ENCODE peak calls at places on chromosomes 6 and 20, in eight cellular contexts. D is SW 1271; E is NCI-H748 treated with DMSO at 0.1 percent for 48 hours; V is AG09319; K is NCI-H1436; W is Kasumi-1; P is T-helper 2 cell; A is stimulated activated CD8-positive, alpha-beta memory T cell treated with anti-CD3 and anti-CD28 coated beads, Interleukin-4, amount 100 ng/mL, for 48 hours. J is an unnamed sample.

GRCh38 chr20:63846128-63846771 is 15.0 kb upstream of the ABHD16B start:
- DNase-seq in W (no peak), A (no peak), V (no peak), K (no peak), E (no peak), P (no peak), D (no peak), J (no peak)

GRCh38 chr6:170008386-170008785 is 257.0 kb downstream of the ERMARD start:
- DNase-seq in E (no peak), P (no peak), A (peak; percentile 3), K (no peak), W (no peak), D (no peak), V (no peak), J (no peak)

GRCh38 chr6:116586738-116587137 is 15.4 kb downstream of the RWDD1 start:
- DNase-seq in V (no peak), W (no peak), P (no peak), E (no peak), D (no peak), K (no peak), A (no peak), J (no peak)

GRCh38 chr6:24140572-24140971 is 14.6 kb downstream of the NRSN1 start:
- DNase-seq in E (no peak), K (no peak), P (no peak), V (no peak), A (no peak), W (no peak), D (no peak), J (no peak)

GRCh38 chr6:50819906-50820589 is 1.4 kb downstream of the TFAP2B start:
- DNase-seq in E (no peak), A (no peak), K (no peak), D (no peak), V (no peak), P (no peak), W (no peak), J (no peak)

GRCh38 chr6:43267619-43268347 is 24.5 kb downstream of the TTBK1 start:
- DNase-seq in E (no peak), K (no peak), A (no peak), W (no peak), D (no peak), P (no peak), V (no peak), J (no peak)

GRCh38 chr6:88166493-88166900 is 350 bp upstream of the CNR1 start:
- DNase-seq in P (no peak), V (no peak), D (no peak), E (no peak), K (no peak), A (peak; percentile 25), W (no peak), J (peak; percentile 36)

GRCh38 chr6:13053080-13053479 is 275.3 kb downstream of the TBC1D7 start:
- DNase-seq in D (no peak), A (no peak), W (no peak), E (no peak), K (no peak), P (no peak), V (no peak), J (no peak)

GRCh38 chr6:3745566-3746118 is 5.9 kb downstream of the PXDC1 start:
- DNase-seq in E (no peak), A (no peak), K (no peak), D (no peak), P (no peak), V (no peak), W (no peak), J (no peak)

GRCh38 chr6:149913085-149913484 is 9.8 kb downstream of the RAET1G start:
- DNase-seq in V (no peak), K (no peak), W (no peak), E (no peak), A (peak; percentile 9), D (no peak), P (no peak), J (peak; percentile 9)

GRCh38 chr6:101614774-101615173 is 221.3 kb downstream of the GRIK2 start:
- DNase-seq in A (no peak), P (no peak), V (no peak), D (no peak), E (no peak), W (no peak), K (no peak), J (no peak)

GRCh38 chr6:131159578-131159977 is 24.3 kb downstream of the AKAP7 start:
- DNase-seq in D (no peak), K (no peak), W (no peak), P (no peak), E (no peak), A (no peak), V (no peak), J (no peak)

J was measured in activated T-cell treated with anti-CD3 and anti-CD28 coated beads, Interleukin-2, amount 50 U/mL, for 48 hours.